ENCODE peak calls at places on chromosome X, in seven cellular contexts. One of them, this sample, is unnamed.

GRCh38 chrX:68387786-68388185 is 45.5 kb downstream of the OPHN1 start:
- DNase-seq in SK-N-SH: no peak
- DNase-seq in upper lobe of left lung: no peak
- DNase-seq in HL-60: no peak
- DNase-seq in suprapubic skin: no peak
- DNase-seq in HepG2: no peak
- DNase-seq in GM12892: no peak
- DNase-seq in this sample: no peak

GRCh38 chrX:154458954-154459829 is 1.1 kb downstream of the PLXNA3 start:
- DNase-seq in SK-N-SH: peak
- DNase-seq in upper lobe of left lung: peak
- DNase-seq in HL-60: no peak
- DNase-seq in suprapubic skin: no peak
- DNase-seq in HepG2: no peak
- DNase-seq in GM12892: no peak
- DNase-seq in this sample: no peak

GRCh38 chrX:148530464-148531077 is 30.2 kb downstream of the AFF2 start:
- DNase-seq in SK-N-SH: no peak
- DNase-seq in upper lobe of left lung: no peak
- DNase-seq in HL-60: no peak
- DNase-seq in suprapubic skin: no peak
- DNase-seq in HepG2: no peak
- DNase-seq in GM12892: no peak
- DNase-seq in this sample: no peak

GRCh38 chrX:154717824-154718223 is 33.1 kb downstream of the GAB3 start:
- DNase-seq in SK-N-SH: peak
- DNase-seq in upper lobe of left lung: no peak
- DNase-seq in HL-60: peak
- DNase-seq in suprapubic skin: no peak
- DNase-seq in HepG2: no peak
- DNase-seq in GM12892: no peak
- DNase-seq in this sample: no peak

GRCh38 chrX:2462780-2463179 is 38.0 kb downstream of the DHRSX start:
- DNase-seq in SK-N-SH: no peak
- DNase-seq in upper lobe of left lung: no peak
- DNase-seq in HL-60: no peak
- DNase-seq in suprapubic skin: no peak
- DNase-seq in HepG2: no peak
- DNase-seq in GM12892: no peak
- DNase-seq in this sample: no peak

GRCh38 chrX:41723305-41723704 is 676 bp upstream of the GPR82 start:
- DNase-seq in SK-N-SH: no peak
- DNase-seq in upper lobe of left lung: no peak
- DNase-seq in HL-60: no peak
- DNase-seq in suprapubic skin: no peak
- DNase-seq in HepG2: no peak
- DNase-seq in GM12892: no peak
- DNase-seq in this sample: no peak

GRCh38 chrX:13220916-13221315 is 98.9 kb downstream of the ATXN3L start:
- DNase-seq in SK-N-SH: no peak
- DNase-seq in upper lobe of left lung: no peak
- DNase-seq in HL-60: no peak
- DNase-seq in suprapubic skin: no peak
- DNase-seq in HepG2: no peak
- DNase-seq in GM12892: no peak
- DNase-seq in this sample: no peak

GRCh38 chrX:110346681-110347080 is 12.0 kb upstream of the RTL9 start:
- DNase-seq in SK-N-SH: no peak
- DNase-seq in upper lobe of left lung: no peak
- DNase-seq in HL-60: no peak
- DNase-seq in suprapubic skin: peak
- DNase-seq in HepG2: no peak
- DNase-seq in GM12892: no peak
- DNase-seq in this sample: no peak

GRCh38 chrX:2889045-2889605 is 40.0 kb downstream of the ARSD start:
- DNase-seq in SK-N-SH: no peak
- DNase-seq in upper lobe of left lung: no peak
- DNase-seq in HL-60: no peak
- DNase-seq in suprapubic skin: no peak
- DNase-seq in HepG2: no peak
- DNase-seq in GM12892: no peak
- DNase-seq in this sample: no peak

GRCh38 chrX:127578395-127578794 is 473.8 kb downstream of the ACTRT1 start:
- DNase-seq in SK-N-SH: no peak
- DNase-seq in upper lobe of left lung: no peak
- DNase-seq in HL-60: no peak
- DNase-seq in suprapubic skin: no peak
- DNase-seq in HepG2: no peak
- DNase-seq in GM12892: no peak
- DNase-seq in this sample: peak

GRCh38 chrX:103417933-103418332 is 41.6 kb downstream of the BEX3 start:
- DNase-seq in SK-N-SH: no peak
- DNase-seq in upper lobe of left lung: no peak
- DNase-seq in HL-60: no peak
- DNase-seq in suprapubic skin: no peak
- DNase-seq in HepG2: no peak
- DNase-seq in GM12892: no peak
- DNase-seq in this sample: no peak

GRCh38 chrX:149497626-149498025 is 7.5 kb downstream of the IDS start:
- DNase-seq in SK-N-SH: no peak
- DNase-seq in upper lobe of left lung: no peak
- DNase-seq in HL-60: no peak
- DNase-seq in suprapubic skin: no peak
- DNase-seq in HepG2: no peak
- DNase-seq in GM12892: no peak
- DNase-seq in this sample: no peak

GRCh38 chrX:25158635-25159034 is 142.9 kb upstream of the ARX start:
- DNase-seq in SK-N-SH: no peak
- DNase-seq in upper lobe of left lung: no peak
- DNase-seq in HL-60: no peak
- DNase-seq in suprapubic skin: no peak
- DNase-seq in HepG2: no peak
- DNase-seq in GM12892: no peak
- DNase-seq in this sample: no peak

GRCh38 chrX:134603806-134604700 is 54.2 kb downstream of the PLAC1 start:
- DNase-seq in SK-N-SH: no peak
- DNase-seq in upper lobe of left lung: no peak
- DNase-seq in HL-60: peak
- DNase-seq in suprapubic skin: no peak
- DNase-seq in HepG2: no peak
- DNase-seq in GM12892: no peak
- DNase-seq in this sample: no peak

GRCh38 chrX:13077168-13077567 is 32.7 kb upstream of the FAM9C start:
- DNase-seq in SK-N-SH: no peak
- DNase-seq in upper lobe of left lung: peak
- DNase-seq in HL-60: peak
- DNase-seq in suprapubic skin: no peak
- DNase-seq in HepG2: no peak
- DNase-seq in GM12892: no peak
- DNase-seq in this sample: no peak

GRCh38 chrX:21373637-21374162 is 518 bp upstream of the CNKSR2 start:
- DNase-seq in SK-N-SH: no peak
- DNase-seq in upper lobe of left lung: no peak
- DNase-seq in HL-60: no peak
- DNase-seq in suprapubic skin: no peak
- DNase-seq in HepG2: no peak
- DNase-seq in GM12892: no peak
- DNase-seq in this sample: no peak

GRCh38 chrX:104047171-104047570 is 7.4 kb downstream of the H2BW2 start:
- DNase-seq in SK-N-SH: no peak
- DNase-seq in upper lobe of left lung: no peak
- DNase-seq in HL-60: no peak
- DNase-seq in suprapubic skin: no peak
- DNase-seq in HepG2: no peak
- DNase-seq in GM12892: no peak
- DNase-seq in this sample: no peak

GRCh38 chrX:40167240-40168182 is 69.8 kb upstream of the BCOR start:
- DNase-seq in SK-N-SH: no peak
- DNase-seq in upper lobe of left lung: no peak
- DNase-seq in HL-60: no peak
- DNase-seq in suprapubic skin: no peak
- DNase-seq in HepG2: no peak
- DNase-seq in GM12892: no peak
- DNase-seq in this sample: no peak

DNA sequence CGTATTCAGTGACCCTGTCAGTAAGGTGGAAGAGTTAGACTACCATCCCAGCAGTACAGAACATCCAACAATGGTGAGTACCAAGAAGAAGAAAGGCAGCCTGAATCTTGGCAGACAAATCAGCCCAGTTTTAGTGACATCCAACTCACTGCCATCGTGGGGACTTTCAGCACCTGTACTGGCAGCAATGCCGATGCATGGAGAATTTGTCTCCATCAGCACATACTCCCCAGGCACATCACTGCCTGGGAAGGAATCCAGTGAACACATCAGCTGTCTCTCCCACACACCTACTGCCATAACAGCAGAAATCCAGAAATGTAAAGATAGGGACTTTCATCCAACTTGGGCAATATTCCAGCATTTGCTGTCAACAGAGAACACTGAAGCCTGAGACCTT is 29.8 kb downstream of the PTCHD1 start:
- DNase-seq in SK-N-SH: no peak
- DNase-seq in upper lobe of left lung: no peak
- DNase-seq in HL-60: no peak
- DNase-seq in suprapubic skin: no peak
- DNase-seq in HepG2: no peak
- DNase-seq in GM12892: no peak
- DNase-seq in this sample: no peak
- TF ChIP-seq POLR2AphosphoS5 in SK-N-SH: no peak
- TF ChIP-seq POLR2AphosphoS5 in upper lobe of left lung: no peak
- TF ChIP-seq POLR2AphosphoS5 in HL-60: no peak
- TF ChIP-seq POLR2AphosphoS5 in suprapubic skin: no peak
- TF ChIP-seq POLR2AphosphoS5 in HepG2: no peak
- TF ChIP-seq POLR2AphosphoS5 in GM12892: no peak
- TF ChIP-seq POLR2AphosphoS5 in this sample: no peak

DNA sequence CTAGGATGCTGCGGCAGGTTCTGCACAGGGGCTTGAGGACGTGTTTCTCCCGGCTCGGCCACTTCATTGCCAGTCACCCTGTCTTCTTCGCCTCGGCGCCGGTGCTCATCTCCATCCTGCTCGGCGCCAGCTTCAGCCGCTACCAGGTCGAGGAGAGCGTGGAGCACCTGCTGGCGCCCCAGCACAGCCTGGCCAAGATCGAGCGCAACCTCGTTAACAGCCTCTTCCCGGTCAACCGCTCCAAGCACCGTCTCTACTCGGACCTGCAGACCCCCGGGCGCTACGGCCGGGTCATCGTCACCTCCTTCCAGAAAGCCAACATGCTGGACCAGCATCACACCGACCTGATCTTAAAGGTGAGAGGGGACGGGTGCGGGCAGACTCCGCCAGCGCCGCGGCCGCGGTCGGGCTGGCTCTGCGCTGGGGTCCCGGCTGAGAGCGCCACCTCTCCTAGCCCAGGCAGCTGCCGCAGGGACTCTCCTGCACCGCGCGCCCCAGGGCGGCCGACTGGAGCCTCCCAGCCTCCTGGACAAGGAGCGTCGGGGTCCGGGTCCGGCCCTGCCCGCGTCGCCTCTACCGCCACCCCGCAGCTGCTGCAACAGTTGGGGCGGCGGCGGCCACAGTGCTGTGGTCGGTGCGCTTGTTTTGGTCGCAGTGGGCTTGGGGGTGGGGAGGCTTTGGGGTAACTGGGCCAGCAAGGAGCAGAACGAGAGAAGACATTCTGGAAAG is 386 bp downstream of the PTCHD1 start:
- DNase-seq in SK-N-SH: peak
- DNase-seq in upper lobe of left lung: no peak
- DNase-seq in HL-60: no peak
- DNase-seq in suprapubic skin: no peak
- DNase-seq in HepG2: no peak
- DNase-seq in GM12892: no peak
- DNase-seq in this sample: no peak
- TF ChIP-seq POLR2AphosphoS5 in SK-N-SH: no peak
- TF ChIP-seq POLR2AphosphoS5 in upper lobe of left lung: no peak
- TF ChIP-seq POLR2AphosphoS5 in HL-60: no peak
- TF ChIP-seq POLR2AphosphoS5 in suprapubic skin: no peak
- TF ChIP-seq POLR2AphosphoS5 in HepG2: no peak
- TF ChIP-seq POLR2AphosphoS5 in GM12892: no peak
- TF ChIP-seq POLR2AphosphoS5 in this sample: no peak

DNA sequence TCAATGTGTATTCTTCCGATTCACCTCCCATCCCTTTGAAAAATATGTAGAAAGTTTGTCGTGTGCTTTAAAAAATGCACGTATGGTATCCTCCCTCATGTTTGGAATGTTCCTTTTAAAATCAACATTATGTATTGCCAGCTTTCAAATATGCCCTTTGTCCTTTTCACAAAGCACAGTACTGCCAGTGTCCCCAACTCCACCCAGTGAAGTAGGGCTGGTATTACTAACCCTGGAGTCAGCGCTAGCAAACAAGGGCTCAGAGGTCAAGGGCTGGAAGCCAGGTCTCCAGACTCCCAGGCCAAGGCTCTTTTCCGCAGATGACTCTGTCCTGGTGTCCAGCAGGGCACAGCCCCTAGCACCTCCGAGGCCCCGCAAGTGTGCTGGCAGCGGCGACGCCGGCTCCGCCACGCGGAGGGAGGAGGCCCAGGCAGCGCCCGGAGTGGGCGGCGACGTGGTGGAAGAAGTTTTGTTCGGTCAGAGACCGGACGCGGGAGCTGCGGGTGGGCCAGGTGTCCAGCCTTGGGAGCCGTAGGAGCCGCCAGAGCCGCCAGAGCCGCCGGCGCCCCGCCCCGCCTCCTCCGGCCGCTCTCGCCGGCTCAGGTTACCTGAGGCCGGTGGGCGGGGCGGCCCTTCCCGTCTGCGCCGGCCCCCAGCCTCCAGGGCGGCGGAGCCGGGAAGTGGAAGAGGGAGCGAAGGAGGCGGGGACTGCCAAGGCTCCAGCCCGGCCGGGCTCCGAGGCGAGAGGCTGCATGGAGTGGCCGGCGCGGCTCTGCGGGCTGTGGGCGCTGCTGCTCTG is at the start of gene IL13RA1:
- DNase-seq in SK-N-SH: peak
- DNase-seq in upper lobe of left lung: peak
- DNase-seq in HL-60: peak
- DNase-seq in suprapubic skin: peak
- DNase-seq in HepG2: peak
- DNase-seq in GM12892: peak
- DNase-seq in this sample: no peak
- TF ChIP-seq POLR2AphosphoS5 in SK-N-SH: no peak
- TF ChIP-seq POLR2AphosphoS5 in upper lobe of left lung: peak
- TF ChIP-seq POLR2AphosphoS5 in HL-60: no peak
- TF ChIP-seq POLR2AphosphoS5 in suprapubic skin: no peak
- TF ChIP-seq POLR2AphosphoS5 in HepG2: no peak
- TF ChIP-seq POLR2AphosphoS5 in GM12892: no peak
- TF ChIP-seq POLR2AphosphoS5 in this sample: no peak

GRCh38 chrX:152830312-152831305 is at the start of the genes CETN2 and NSDHL:
- DNase-seq in SK-N-SH: peak
- DNase-seq in upper lobe of left lung: peak
- DNase-seq in HL-60: peak
- DNase-seq in suprapubic skin: peak
- DNase-seq in HepG2: peak
- DNase-seq in GM12892: peak
- DNase-seq in this sample: peak
- TF ChIP-seq POLR2AphosphoS5 in SK-N-SH: peak
- TF ChIP-seq POLR2AphosphoS5 in upper lobe of left lung: no peak
- TF ChIP-seq POLR2AphosphoS5 in HL-60: peak
- TF ChIP-seq POLR2AphosphoS5 in suprapubic skin: no peak
- TF ChIP-seq POLR2AphosphoS5 in HepG2: peak
- TF ChIP-seq POLR2AphosphoS5 in GM12892: peak
- TF ChIP-seq POLR2AphosphoS5 in this sample: peak

This sample was measured in vagina.